ENCODE peak calls at places on chromosomes 7 and 10, in eight cellular contexts. L, D, Y, P, S, O, V and Q are unnamed samples. For H3K27me3, the result is how much of the 10 kb centered on the place peaks cover.

GRCh38 chr7:7347045-7347444 is 164.7 kb downstream of the C1GALT1 start:
- DNase-seq in O (no peak), Y (no peak), L (no peak), S (no peak), D (peak), V (no peak), P (no peak), Q (no peak)

GRCh38 chr10:122481296-122482056 is 20.1 kb downstream of the HTRA1 start:
- DNase-seq in S (no peak), V (no peak), O (peak), P (no peak), D (no peak), L (no peak), Y (no peak), Q (no peak)

GRCh38 chr7:138359891-138360582 is 100.0 kb upstream of the TRIM24 start:
- DNase-seq in D (no peak), V (no peak), L (no peak), S (no peak), P (no peak), Y (no peak), O (no peak), Q (no peak)

GRCh38 chr10:116190883-116191282 is 82.1 kb downstream of the GFRA1 start:
- DNase-seq in L (no peak), V (no peak), S (no peak), P (no peak), O (no peak), Y (no peak), D (no peak), Q (no peak)

GRCh38 chr10:33039167-33039566 is 81.1 kb upstream of the ITGB1 start:
- DNase-seq in D (peak), V (no peak), L (no peak), S (no peak), O (no peak), P (no peak), Y (no peak), Q (no peak)

GRCh38 chr10:131882151-131882550 is 18.7 kb upstream of the PPP2R2D start:
- DNase-seq in D (no peak), Y (no peak), V (no peak), L (no peak), S (no peak), O (peak), P (no peak), Q (no peak)

GRCh38 chr7:26117142-26117807 is 34.7 kb upstream of the NFE2L3 start:
- DNase-seq in O (no peak), S (no peak), V (peak), P (no peak), L (no peak), Y (peak), D (peak), Q (no peak)

GRCh38 chr10:131902691-131903090 is 1.9 kb downstream of the PPP2R2D start:
- DNase-seq in D (no peak), S (no peak), P (no peak), Y (no peak), O (peak), L (no peak), V (no peak), Q (no peak)

GRCh38 chr10:18545626-18546025 is 105.8 kb downstream of the NSUN6 start:
- DNase-seq in O (no peak), P (no peak), Y (no peak), V (no peak), S (no peak), D (no peak), L (no peak), Q (no peak)

GRCh38 chr10:72084094-72084459 is 4.3 kb downstream of the SPOCK2 start:
- DNase-seq in Y (no peak), L (no peak), S (peak), D (no peak), O (peak), P (no peak), V (no peak), Q (no peak)

GRCh38 chr10:114624941-114625780 is 32.9 kb downstream of the ABLIM1 start:
- DNase-seq in O (no peak), V (peak), Y (no peak), L (no peak), S (no peak), D (no peak), P (no peak), Q (no peak)

GRCh38 chr10:54800677-54801480 is at the start of gene PCDH15:
- DNase-seq in Y (peak), L (peak), P (no peak), S (no peak), O (no peak), V (peak), D (peak), Q (no peak)

DNA sequence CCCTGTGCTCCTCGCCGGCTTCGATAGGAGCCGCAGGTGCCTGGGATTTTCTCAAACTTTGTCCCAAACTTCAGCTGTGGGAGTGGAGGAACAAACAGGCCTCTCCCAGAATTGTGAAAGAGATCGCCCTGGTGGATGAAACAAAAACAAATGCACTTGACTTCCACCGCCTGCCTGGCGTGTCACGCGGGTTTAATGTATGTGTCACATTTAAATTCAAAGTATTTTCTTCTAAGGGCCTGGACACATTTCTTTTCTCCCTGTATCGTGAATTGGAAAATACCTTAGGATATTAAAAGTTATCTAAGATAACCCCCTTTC is 694 bp upstream of the WASL start:
- DNase-seq in P (peak), O (no peak), Y (no peak), D (no peak), L (no peak), V (peak), S (peak), Q (peak)
- TF ChIP-seq CTCF in P (no peak), O (no peak), Y (peak), D (no peak), L (peak), V (no peak), S (no peak), Q (no peak)

GRCh38 chr7:155800741-155801267 is 11.5 kb downstream of the SHH start:
- DNase-seq in D (no peak), O (no peak), V (peak), L (no peak), S (no peak), Y (no peak), P (no peak), Q (no peak)

GRCh38 chr7:155802291-155802690 is 10.0 kb downstream of the SHH start:
- DNase-seq in D (no peak), P (no peak), S (no peak), L (no peak), Y (no peak), V (no peak), O (no peak), Q (no peak)

GRCh38 chr7:155799514-155799913 is 12.7 kb downstream of the SHH start:
- DNase-seq in V (no peak), D (no peak), S (no peak), P (no peak), O (no peak), L (no peak), Y (no peak), Q (peak)

GRCh38 chr7:155798673-155799439 is 13.4 kb downstream of the SHH start:
- DNase-seq in P (no peak), Y (no peak), L (no peak), V (no peak), S (no peak), O (no peak), D (no peak), Q (no peak)

GRCh38 chr7:155800301-155800700 is 12.0 kb downstream of the SHH start:
- DNase-seq in L (no peak), S (no peak), Y (peak), V (no peak), P (no peak), D (no peak), O (no peak), Q (no peak)
- H3K27me3 ChIP-seq in L (half or more), S (half or more), Y (half or more), V (under half), P (under half), D (half or more), O (half or more), Q (under half)

GRCh38 chr10:14555806-14556205 is 218.9 kb downstream of the FAM107B start:
- DNase-seq in L (peak), Y (peak), P (peak), D (peak), O (no peak), S (no peak), V (no peak), Q (no peak)
- H3K27ac ChIP-seq in L (peak), Y (peak), P (peak), D (peak), O (peak), S (peak), V (peak), Q (peak)

GRCh38 chr10:36720931-36721330 is 404.5 kb upstream of the ANKRD30A start:
- DNase-seq in V (no peak), S (no peak), Y (no peak), D (no peak), P (no peak), L (no peak), O (no peak), Q (no peak)

GRCh38 chr10:36722777-36723176 is 402.6 kb upstream of the ANKRD30A start:
- DNase-seq in O (peak), S (no peak), V (no peak), L (no peak), D (no peak), P (no peak), Y (no peak), Q (no peak)

GRCh38 chr10:36730316-36730715 is 395.1 kb upstream of the ANKRD30A start:
- DNase-seq in O (no peak), Y (no peak), P (no peak), L (no peak), D (no peak), V (no peak), S (no peak), Q (no peak)

GRCh38 chr10:36721851-36722250 is 403.5 kb upstream of the ANKRD30A start:
- DNase-seq in V (no peak), O (no peak), S (no peak), P (no peak), D (no peak), L (no peak), Y (no peak), Q (no peak)

DNA sequence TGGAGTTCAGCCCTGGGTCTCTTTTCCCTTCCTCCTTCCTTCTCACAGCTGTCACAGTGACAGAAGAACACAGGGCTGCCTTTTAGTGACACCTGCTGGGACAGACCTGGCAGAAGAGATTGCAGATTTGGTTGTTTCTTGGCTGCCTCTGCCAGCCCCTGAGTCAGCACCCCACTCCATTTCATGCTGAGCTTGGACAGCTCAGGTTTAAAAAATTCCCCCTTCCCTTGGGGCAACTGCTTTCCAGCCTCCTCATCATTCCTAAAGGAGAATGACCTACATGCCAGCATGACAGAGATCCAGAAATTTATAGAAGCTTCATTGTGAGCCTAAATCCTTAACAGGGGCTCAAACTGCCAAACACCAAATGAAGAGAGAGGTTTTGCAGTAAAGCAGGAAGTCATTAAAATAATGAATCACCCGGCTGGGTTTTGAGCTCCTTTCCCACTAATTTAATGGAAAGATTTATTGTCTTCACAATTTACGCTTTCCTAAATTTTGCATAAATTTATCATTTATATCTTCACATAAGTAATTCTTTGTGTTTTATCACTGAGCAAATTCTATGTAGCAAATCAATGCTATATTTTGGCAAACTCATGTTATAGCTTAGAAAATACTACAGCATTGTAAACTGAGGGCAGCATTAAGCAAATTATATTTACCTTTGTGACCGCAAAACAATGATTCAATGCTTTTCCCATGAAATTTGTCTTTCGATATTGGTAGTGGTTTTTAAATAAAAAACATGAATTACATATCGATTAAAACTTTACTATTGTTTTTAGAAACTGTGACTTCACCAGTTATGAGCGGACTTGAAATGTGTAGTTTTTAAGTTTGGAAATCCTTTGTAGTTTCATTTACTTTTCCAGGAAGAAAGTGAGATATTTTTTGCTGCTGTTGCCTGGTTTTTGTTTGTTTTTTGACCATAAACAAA is 399.5 kb upstream of the ANKRD30A start:
- DNase-seq in P (no peak), D (peak), O (peak), L (peak), V (peak), Y (peak), S (no peak), Q (peak)
- TF ChIP-seq CTCF in P (peak), D (peak), O (no peak), L (peak), V (peak), Y (peak), S (no peak), Q (peak)

DNA sequence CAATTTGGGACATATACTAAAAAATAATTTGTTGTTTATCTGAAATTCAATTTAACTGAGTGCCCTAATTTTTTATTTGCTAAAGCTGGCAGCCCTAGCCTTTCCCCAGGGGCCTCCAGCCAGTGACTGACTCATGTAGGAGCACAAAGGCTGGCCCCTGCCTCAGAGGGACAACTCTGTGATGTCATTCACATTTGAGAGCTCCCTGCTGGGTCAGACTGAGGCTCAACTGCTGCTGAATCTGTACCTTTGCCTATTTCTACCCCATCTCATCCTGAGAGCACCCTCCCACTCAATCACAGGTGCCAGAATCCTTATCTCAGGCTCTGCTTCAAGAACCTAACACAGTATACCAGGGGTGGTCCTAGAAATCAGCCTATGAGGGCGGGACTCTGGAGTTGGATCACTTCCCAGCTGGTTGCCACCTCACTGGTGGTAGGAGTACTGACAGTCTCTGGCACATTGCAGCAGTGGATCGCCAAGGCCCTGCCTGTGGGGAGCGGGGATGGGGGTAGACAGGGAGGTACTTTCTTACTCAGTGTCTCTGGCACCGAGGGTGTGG is 11.6 kb downstream of the GCK start:
- DNase-seq in D (no peak), L (no peak), O (no peak), Y (no peak), S (no peak), V (no peak), P (no peak), Q (no peak)
- H3K27me3 ChIP-seq in D (under half), L (under half), O (under half), Y (under half), S (under half), V (under half), P (under half), Q (under half)

GRCh38 chr10:24484771-24485170 is 238.9 kb downstream of the ARHGAP21 start:
- DNase-seq in V (no peak), O (no peak), L (no peak), P (no peak), S (no peak), Y (no peak), D (no peak), Q (no peak)

GRCh38 chr10:24485299-24485698 is 238.4 kb downstream of the ARHGAP21 start:
- DNase-seq in L (no peak), S (no peak), D (no peak), Y (no peak), V (no peak), P (no peak), O (no peak), Q (no peak)

GRCh38 chr10:24483701-24484100 is 240.0 kb downstream of the ARHGAP21 start:
- DNase-seq in S (no peak), O (no peak), D (peak), P (no peak), L (no peak), Y (peak), V (no peak), Q (no peak)

GRCh38 chr10:24493168-24493567 is 230.5 kb downstream of the ARHGAP21 start:
- DNase-seq in L (no peak), P (no peak), Y (no peak), D (no peak), O (no peak), S (no peak), V (no peak), Q (no peak)

DNA sequence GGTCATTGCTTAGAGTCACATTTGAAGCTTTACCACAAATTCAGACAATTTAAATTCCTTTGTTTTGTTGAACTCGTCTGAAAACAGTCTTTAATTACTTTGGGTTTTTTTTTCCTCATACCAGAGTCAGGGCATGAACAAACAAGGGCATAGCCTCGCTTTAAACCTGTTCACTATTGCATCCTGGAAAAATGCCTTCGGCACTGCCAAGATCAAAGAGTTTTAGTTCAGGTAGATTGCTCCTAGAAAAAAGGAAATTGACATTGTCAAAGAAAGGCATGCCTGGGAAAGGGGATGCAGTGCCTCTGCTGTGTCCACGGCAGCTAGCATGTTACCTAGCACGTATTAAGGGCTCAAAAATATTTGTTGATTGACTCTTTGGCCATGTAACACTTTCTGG is 235.1 kb downstream of the ARHGAP21 start:
- DNase-seq in O (no peak), S (no peak), L (no peak), V (peak), D (no peak), P (no peak), Y (no peak), Q (no peak)
- H3K27ac ChIP-seq in O (no peak), S (no peak), L (no peak), V (no peak), D (no peak), P (no peak), Y (no peak), Q (no peak)

GRCh38 chr10:121085386-121085785 is 234.2 kb downstream of the WDR11 start:
- DNase-seq in D (no peak), V (no peak), S (no peak), L (no peak), O (no peak), P (no peak), Y (no peak), Q (no peak)

GRCh38 chr10:121087688-121088087 is 236.5 kb downstream of the WDR11 start:
- DNase-seq in Y (no peak), L (no peak), D (no peak), O (no peak), S (no peak), V (no peak), P (no peak), Q (no peak)

GRCh38 chr10:121089434-121089833 is 238.3 kb downstream of the WDR11 start:
- DNase-seq in P (no peak), L (no peak), Y (no peak), S (no peak), D (no peak), V (no peak), O (no peak), Q (no peak)

GRCh38 chr10:121087129-121087528 is 236.0 kb downstream of the WDR11 start:
- DNase-seq in V (no peak), S (no peak), O (no peak), D (no peak), Y (no peak), L (no peak), P (no peak), Q (no peak)

GRCh38 chr10:121088524-121088923 is 237.4 kb downstream of the WDR11 start:
- DNase-seq in P (no peak), D (peak), Y (no peak), S (no peak), V (no peak), L (peak), O (no peak), Q (no peak)
- TF ChIP-seq CTCF in P (no peak), D (peak), Y (no peak), S (no peak), V (no peak), L (peak), O (no peak), Q (no peak)